ENCODE peak calls at places on chromosomes 7 and 10, in six cellular contexts. D, X, H, P, T and R are unnamed samples.

GRCh38 chr10:104387130-104387888 is 33.7 kb downstream of the CFAP58 start:
- DNase-seq in D (no peak), X (no peak), H (no peak), P (no peak), T (no peak), R (no peak)

GRCh38 chr7:116953727-116954442 is 584 bp downstream of the ST7 start:
- DNase-seq in D (peak), X (no peak), H (peak), P (peak), T (peak), R (peak)

GRCh38 chr7:105584165-105584564 is 2.9 kb upstream of the EFCAB10 start:
- DNase-seq in D (no peak), X (no peak), H (no peak), P (no peak), T (no peak), R (no peak)

GRCh38 chr10:100374137-100374655 is 27.2 kb downstream of the SCD start:
- DNase-seq in D (no peak), X (no peak), H (no peak), P (no peak), T (no peak), R (no peak)

GRCh38 chr10:97023401-97024180 is 162.2 kb downstream of the SLIT1 start:
- DNase-seq in D (no peak), X (no peak), H (no peak), P (no peak), T (no peak), R (peak)

GRCh38 chr10:96830511-96831199 is 1.4 kb upstream of the LCOR start:
- DNase-seq in D (peak), X (no peak), H (peak), P (peak), T (peak), R (peak)

GRCh38 chr7:7889791-7890568 is 78.6 kb upstream of the GLCCI1 start:
- DNase-seq in D (no peak), X (no peak), H (no peak), P (no peak), T (no peak), R (no peak)

GRCh38 chr10:9634466-9634865 is 1383.2 kb upstream of the CELF2 start:
- DNase-seq in D (no peak), X (no peak), H (no peak), P (no peak), T (no peak), R (peak)

GRCh38 chr7:30473393-30473775 is 5.2 kb downstream of the NOD1 start:
- DNase-seq in D (no peak), X (no peak), H (no peak), P (no peak), T (no peak), R (no peak)

GRCh38 chr10:97850446-97850845 is 803 bp downstream of the GOLGA7B start:
- DNase-seq in D (peak), X (no peak), H (no peak), P (no peak), T (no peak), R (no peak)

GRCh38 chr10:99522511-99523250 is 10.1 kb upstream of the NKX2-3 start:
- DNase-seq in D (no peak), X (no peak), H (peak), P (no peak), T (no peak), R (no peak)

GRCh38 chr10:120979435-120980315 is 128.5 kb downstream of the WDR11 start:
- DNase-seq in D (peak), X (no peak), H (peak), P (peak), T (peak), R (peak)

GRCh38 chr10:128643658-128644057 is 517.4 kb upstream of the MKI67 start:
- DNase-seq in D (no peak), X (no peak), H (no peak), P (no peak), T (no peak), R (no peak)

GRCh38 chr7:69412331-69413146 is 185.7 kb upstream of the AUTS2 start:
- DNase-seq in D (peak), X (no peak), H (peak), P (peak), T (no peak), R (no peak)

GRCh38 chr7:81367335-81367801 is 402.5 kb downstream of the HGF start:
- DNase-seq in D (peak), X (no peak), H (no peak), P (peak), T (no peak), R (peak)

GRCh38 chr7:86025807-86026206 is 617.9 kb upstream of the GRM3 start:
- DNase-seq in D (no peak), X (no peak), H (no peak), P (no peak), T (no peak), R (no peak)

GRCh38 chr7:84735021-84735420 is 451.8 kb downstream of the SEMA3D start:
- DNase-seq in D (no peak), X (no peak), H (no peak), P (no peak), T (no peak), R (peak)

GRCh38 chr10:89095701-89096391 is 105.2 kb downstream of the FAS start:
- DNase-seq in D (no peak), X (no peak), H (no peak), P (no peak), T (peak), R (no peak)

GRCh38 chr7:88628363-88629085 is 131.0 kb upstream of the ZNF804B start:
- DNase-seq in D (no peak), X (no peak), H (no peak), P (no peak), T (no peak), R (no peak)

GRCh38 chr7:18352339-18353255 is 143.0 kb upstream of the HDAC9 start:
- DNase-seq in D (peak), X (no peak), H (peak), P (no peak), T (peak), R (peak)

GRCh38 chr10:21526952-21527633 is 1.6 kb upstream of the SKIDA1 start:
- DNase-seq in D (peak), X (no peak), H (peak), P (no peak), T (peak), R (peak)

GRCh38 chr7:42237891-42238531 is 1.0 kb upstream of the GLI3 start:
- DNase-seq in D (peak), X (no peak), H (peak), P (peak), T (peak), R (peak)

GRCh38 chr10:114376523-114376922 is 27.8 kb downstream of the AFAP1L2 start:
- DNase-seq in D (no peak), X (no peak), H (no peak), P (no peak), T (no peak), R (no peak)

GRCh38 chr7:112383671-112384417 is 66.4 kb upstream of the IFRD1 start:
- DNase-seq in D (peak), X (no peak), H (no peak), P (no peak), T (no peak), R (peak)

GRCh38 chr7:47195641-47196040 is 386.3 kb downstream of the TNS3 start:
- DNase-seq in D (no peak), X (no peak), H (no peak), P (no peak), T (no peak), R (no peak)

GRCh38 chr10:87700031-87700796 is 40.5 kb downstream of the PAPSS2 start:
- DNase-seq in D (no peak), X (no peak), H (no peak), P (no peak), T (no peak), R (peak)

GRCh38 chr10:19788075-19788686 is 28.1 kb upstream of the PLXDC2 start:
- DNase-seq in D (peak), X (no peak), H (peak), P (no peak), T (peak), R (peak)

GRCh38 chr10:108757946-108758345 is 1165.4 kb downstream of the XPNPEP1 start:
- DNase-seq in D (no peak), X (no peak), H (no peak), P (no peak), T (no peak), R (no peak)

GRCh38 chr10:103678104-103678526 is 177.3 kb downstream of the SH3PXD2A start:
- DNase-seq in D (peak), X (peak), H (peak), P (peak), T (peak), R (peak)

GRCh38 chr10:119595715-119596515 is 849 bp downstream of the TIAL1 start:
- DNase-seq in D (peak), X (no peak), H (peak), P (peak), T (peak), R (peak)

GRCh38 chr7:28957822-28958234 is 302 bp downstream of the TRIL start:
- DNase-seq in D (no peak), X (no peak), H (no peak), P (no peak), T (peak), R (no peak)

GRCh38 chr10:62278461-62278910 is 9.8 kb upstream of the RTKN2 start:
- DNase-seq in D (no peak), X (no peak), H (no peak), P (no peak), T (no peak), R (no peak)

GRCh38 chr7:128837521-128837921 is 7.3 kb downstream of the FLNC start:
- DNase-seq in D (no peak), X (no peak), H (no peak), P (no peak), T (no peak), R (no peak)

GRCh38 chr7:115728518-115728917 is 302.0 kb downstream of the TFEC start:
- DNase-seq in D (no peak), X (no peak), H (no peak), P (no peak), T (no peak), R (no peak)

GRCh38 chr10:119478111-119479047 is 64.1 kb downstream of the RGS10 start:
- DNase-seq in D (no peak), X (no peak), H (no peak), P (no peak), T (no peak), R (no peak)

GRCh38 chr10:21479553-21480315 is 45.7 kb downstream of the SKIDA1 start:
- DNase-seq in D (no peak), X (no peak), H (no peak), P (no peak), T (no peak), R (peak)

GRCh38 chr7:39703143-39703542 is 79.8 kb downstream of the RALA start:
- DNase-seq in D (no peak), X (no peak), H (no peak), P (no peak), T (no peak), R (no peak)

GRCh38 chr7:117272360-117272759 is 50.5 kb downstream of the WNT2 start:
- DNase-seq in D (no peak), X (no peak), H (no peak), P (no peak), T (no peak), R (no peak)

DNA sequence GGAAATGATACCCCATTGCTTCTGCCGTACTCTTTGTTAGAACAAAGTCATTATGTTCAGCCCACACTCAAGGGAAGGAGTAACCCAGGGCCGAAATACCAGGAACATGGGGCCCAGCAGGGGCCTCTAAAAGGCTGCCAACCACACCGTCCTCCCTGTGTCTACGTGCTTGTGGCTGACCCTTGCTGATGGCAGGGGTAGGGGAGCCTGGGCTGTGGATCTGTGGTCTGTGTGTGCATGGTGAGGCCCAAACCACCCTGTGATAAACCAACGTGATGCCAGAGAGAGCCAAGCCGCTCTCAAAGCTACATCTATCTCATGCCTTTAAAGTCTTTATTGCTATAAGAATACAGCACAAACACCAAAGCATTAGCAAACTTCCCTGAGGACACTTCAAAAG is 159.2 kb downstream of the CCDC3 start:
- DNase-seq in D (no peak), X (no peak), H (no peak), P (no peak), T (no peak), R (no peak)
- H3K4me3 ChIP-seq in D (no peak), X (no peak), H (no peak), P (no peak), T (no peak), R (no peak)

GRCh38 chr10:75632750-75633462 is 201.5 kb downstream of the LRMDA start:
- DNase-seq in D (no peak), X (no peak), H (no peak), P (no peak), T (no peak), R (no peak)

GRCh38 chr10:75633568-75633967 is 202.1 kb downstream of the LRMDA start:
- DNase-seq in D (no peak), X (no peak), H (no peak), P (no peak), T (no peak), R (no peak)

GRCh38 chr10:75634947-75635346 is 203.5 kb downstream of the LRMDA start:
- DNase-seq in D (no peak), X (no peak), H (no peak), P (no peak), T (no peak), R (no peak)

GRCh38 chr10:75630746-75631145 is 199.3 kb downstream of the LRMDA start:
- DNase-seq in D (no peak), X (no peak), H (no peak), P (no peak), T (no peak), R (no peak)
- H3K4me3 ChIP-seq in D (no peak), X (no peak), H (no peak), P (no peak), T (no peak), R (no peak)

DNA sequence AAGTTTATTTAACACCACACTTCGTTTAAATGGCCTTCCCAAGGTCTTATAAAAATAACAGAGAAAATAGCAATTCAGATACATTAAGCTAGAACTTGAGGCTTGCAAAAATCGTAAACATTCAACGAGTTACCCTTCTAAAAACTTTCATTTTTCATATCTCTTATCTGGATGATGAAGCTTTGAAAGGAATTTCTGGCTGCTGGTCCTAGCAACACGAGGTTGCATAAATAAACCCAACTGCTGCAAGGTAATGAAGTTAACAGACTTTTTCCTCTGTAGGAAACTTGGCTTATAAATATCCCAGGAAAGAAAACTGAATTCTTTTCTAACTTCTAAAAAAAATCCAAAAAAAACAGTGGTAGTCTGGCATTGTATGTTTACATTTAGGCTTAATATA is 200.1 kb upstream of the PCLO start:
- DNase-seq in D (no peak), X (no peak), H (no peak), P (no peak), T (no peak), R (peak)
- H3K4me3 ChIP-seq in D (no peak), X (no peak), H (no peak), P (no peak), T (no peak), R (no peak)

GRCh38 chr7:100887186-100887954 is 2.1 kb downstream of the UFSP1 start:
- DNase-seq in D (no peak), X (no peak), H (peak), P (no peak), T (no peak), R (no peak)
- H3K4me3 ChIP-seq in D (no peak), X (no peak), H (no peak), P (no peak), T (no peak), R (no peak)

DNA sequence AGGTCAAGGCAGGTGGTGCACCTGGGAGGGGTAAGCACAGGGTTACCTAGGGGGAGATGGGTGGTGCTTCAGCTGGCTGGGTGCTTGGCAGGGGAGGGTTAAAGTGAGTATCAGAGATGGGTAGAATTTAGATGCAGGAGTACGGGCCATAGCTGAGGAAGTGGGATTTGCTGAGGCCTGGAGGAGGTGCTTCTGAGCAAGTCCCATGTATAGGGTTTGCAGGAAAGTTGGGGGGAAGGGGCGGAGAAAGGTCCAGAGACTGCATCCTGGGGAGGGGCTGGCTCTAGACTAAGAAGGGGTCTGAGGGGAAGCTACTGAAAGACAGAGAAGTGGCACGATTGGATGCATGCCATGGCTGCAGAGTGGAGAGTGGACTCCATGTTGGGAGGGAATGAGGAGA is 281.6 kb upstream of the ZNF32 start:
- DNase-seq in D (no peak), X (no peak), H (no peak), P (no peak), T (no peak), R (no peak)
- H3K4me3 ChIP-seq in D (no peak), X (no peak), H (no peak), P (no peak), T (no peak), R (no peak)

DNA sequence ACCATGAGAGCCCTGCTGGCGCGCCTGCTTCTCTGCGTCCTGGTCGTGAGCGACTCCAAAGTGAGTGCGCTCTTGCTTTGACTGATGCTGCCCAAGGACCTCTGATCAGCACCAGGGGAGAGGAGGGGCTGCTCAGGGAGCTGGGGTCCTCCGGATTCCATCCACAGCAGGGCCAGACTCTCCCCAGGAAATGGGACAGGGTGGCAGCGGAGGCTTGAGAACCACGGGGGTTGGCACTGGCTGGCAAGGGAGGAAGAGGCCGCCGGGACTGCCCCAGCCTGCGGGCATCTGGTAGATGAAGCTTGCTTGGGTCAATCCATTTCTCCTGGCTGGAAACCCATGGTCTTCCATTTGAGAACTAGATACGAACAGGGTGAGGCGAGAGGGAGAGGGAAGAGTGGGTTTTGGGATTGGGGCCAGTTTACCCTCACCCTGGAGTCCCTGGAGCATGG is 647 bp downstream of the PLAU start:
- DNase-seq in D (no peak), X (no peak), H (no peak), P (no peak), T (no peak), R (peak)
- H3K4me3 ChIP-seq in D (peak), X (peak), H (peak), P (peak), T (peak), R (peak)

DNA sequence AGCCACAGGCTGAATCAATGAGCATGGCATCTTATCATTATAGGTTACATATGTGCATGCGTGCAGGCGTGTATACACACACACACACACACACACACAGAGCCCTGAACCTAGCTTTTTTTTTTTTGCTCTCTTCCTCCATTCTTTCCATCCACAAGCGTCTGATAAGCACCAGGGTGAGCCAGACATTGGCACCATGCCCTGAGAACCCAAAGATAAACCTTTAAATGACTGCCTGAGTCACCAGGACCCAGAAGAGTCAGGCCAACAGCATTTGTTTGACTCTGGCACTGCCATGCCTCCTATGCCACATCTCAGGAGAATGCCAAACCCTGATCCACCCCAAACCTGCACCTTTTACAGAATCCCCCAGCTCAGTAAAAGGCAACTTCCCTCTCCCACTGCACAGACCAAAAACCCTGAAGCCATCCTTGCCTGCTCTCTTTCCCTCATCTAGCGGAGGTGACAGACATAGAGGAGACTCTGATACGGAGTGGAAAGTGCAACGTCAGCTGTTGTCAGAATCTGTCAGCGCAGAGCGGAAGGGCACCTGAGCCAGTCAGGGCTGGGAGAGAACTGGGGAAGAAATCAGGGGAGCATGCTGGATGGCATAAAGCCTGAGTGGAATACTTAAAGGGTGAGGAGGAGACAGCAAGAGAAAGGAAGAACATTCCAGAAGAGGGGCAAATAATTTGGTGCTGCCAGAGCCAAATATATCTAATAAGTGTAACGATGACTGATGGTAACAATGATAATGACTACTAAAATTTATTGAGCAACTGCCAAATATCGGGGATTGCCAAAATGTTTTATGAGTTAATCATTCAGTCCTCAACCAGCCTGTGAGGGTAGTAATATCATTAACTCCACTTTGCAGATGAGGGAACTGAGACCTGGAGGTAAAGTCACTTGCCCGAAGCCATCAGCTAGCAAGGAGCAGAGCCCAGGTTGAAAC is 3.2 kb downstream of the PARP12 start:
- DNase-seq in D (peak), X (no peak), H (peak), P (no peak), T (peak), R (peak)
- H3K4me3 ChIP-seq in D (no peak), X (peak), H (no peak), P (no peak), T (no peak), R (no peak)

DNA sequence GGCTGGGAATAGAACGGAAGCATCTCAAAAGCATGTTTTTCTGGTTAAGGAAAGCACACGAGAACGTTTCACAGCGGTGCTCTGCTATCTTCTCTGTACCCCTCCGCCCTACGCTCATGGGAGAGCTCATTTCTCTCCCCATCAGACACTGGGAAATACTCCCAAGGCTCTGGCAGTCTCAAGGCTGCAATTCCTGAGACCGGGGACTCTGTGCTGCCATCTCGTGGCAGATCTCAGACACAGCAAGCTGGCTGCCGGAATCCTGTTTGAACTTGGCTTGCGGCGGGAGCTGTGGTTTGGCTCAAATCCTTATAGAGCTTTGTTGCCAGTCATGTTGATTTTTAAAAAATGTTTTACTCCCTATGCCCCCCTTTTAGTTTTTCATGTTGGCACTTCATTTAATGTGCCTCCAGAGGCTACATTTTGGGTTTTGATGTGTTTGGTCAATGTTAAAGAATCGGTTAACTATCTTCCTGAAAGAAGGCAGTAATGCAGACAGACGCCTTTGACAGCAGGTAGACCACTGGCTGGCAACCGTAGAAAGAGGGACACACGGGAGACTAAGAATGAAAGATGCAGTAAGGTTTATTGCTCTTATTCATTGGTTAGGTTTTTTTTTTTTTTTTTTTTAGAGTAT is 27.6 kb downstream of the BMPER start:
- DNase-seq in D (peak), X (no peak), H (peak), P (peak), T (peak), R (peak)
- H3K4me3 ChIP-seq in D (no peak), X (peak), H (no peak), P (peak), T (no peak), R (peak)